ENCODE peak calls at places on chromosomes 2 and 18, in nine cellular contexts. One of them, this sample, is unnamed.

GRCh38 chr2:98607741-98608117 is 583 bp downstream of the COA5 start:
- DNase-seq in hepatocyte: peak; percentile 17
- DNase-seq in PC-3: no peak
- DNase-seq in neural progenitor cell: no peak
- DNase-seq in GM23338: no peak
- DNase-seq in SK-N-SH: no peak
- DNase-seq in MM.1S: no peak
- DNase-seq in HCT116: no peak
- DNase-seq in OCI-LY7: no peak
- DNase-seq in this sample: peak; percentile 57

GRCh38 chr2:78330181-78330580 is 695.3 kb upstream of the REG3G start:
- DNase-seq in hepatocyte: no peak
- DNase-seq in PC-3: no peak
- DNase-seq in neural progenitor cell: no peak
- DNase-seq in GM23338: no peak
- DNase-seq in SK-N-SH: no peak
- DNase-seq in MM.1S: no peak
- DNase-seq in HCT116: no peak
- DNase-seq in OCI-LY7: no peak
- DNase-seq in this sample: no peak

GRCh38 chr18:45637546-45638327 is 22.5 kb downstream of the SLC14A2 start:
- DNase-seq in hepatocyte: no peak
- DNase-seq in PC-3: no peak
- DNase-seq in neural progenitor cell: no peak
- DNase-seq in GM23338: no peak
- DNase-seq in SK-N-SH: no peak
- DNase-seq in MM.1S: no peak
- DNase-seq in HCT116: no peak
- DNase-seq in OCI-LY7: no peak
- DNase-seq in this sample: peak; percentile 54

GRCh38 chr18:24064701-24065100 is 50.1 kb downstream of the TTC39C start:
- DNase-seq in hepatocyte: no peak
- DNase-seq in PC-3: peak; percentile 22
- DNase-seq in neural progenitor cell: no peak
- DNase-seq in GM23338: no peak
- DNase-seq in SK-N-SH: no peak
- DNase-seq in MM.1S: no peak
- DNase-seq in HCT116: no peak
- DNase-seq in OCI-LY7: no peak
- DNase-seq in this sample: no peak

GRCh38 chr2:41400057-41400665 is 647.7 kb upstream of the PKDCC start:
- DNase-seq in hepatocyte: peak; percentile 46
- DNase-seq in PC-3: peak; percentile 51
- DNase-seq in neural progenitor cell: peak; percentile 78
- DNase-seq in GM23338: peak; percentile 80
- DNase-seq in SK-N-SH: peak; percentile 36
- DNase-seq in MM.1S: peak; percentile 18
- DNase-seq in HCT116: no peak
- DNase-seq in OCI-LY7: peak; percentile 20
- DNase-seq in this sample: peak; percentile 30

GRCh38 chr18:5628512-5629255 is 84.9 kb upstream of the EPB41L3 start:
- DNase-seq in hepatocyte: peak; percentile 70
- DNase-seq in PC-3: peak; percentile 8
- DNase-seq in neural progenitor cell: peak; percentile 71
- DNase-seq in GM23338: peak; percentile 63
- DNase-seq in SK-N-SH: peak; percentile 53
- DNase-seq in MM.1S: peak; percentile 29
- DNase-seq in HCT116: no peak
- DNase-seq in OCI-LY7: no peak
- DNase-seq in this sample: peak; percentile 65

GRCh38 chr2:213104089-213104902 is 47.1 kb downstream of the IKZF2 start:
- DNase-seq in hepatocyte: peak; percentile 37
- DNase-seq in PC-3: peak; percentile 48
- DNase-seq in neural progenitor cell: no peak
- DNase-seq in GM23338: no peak
- DNase-seq in SK-N-SH: no peak
- DNase-seq in MM.1S: no peak
- DNase-seq in HCT116: no peak
- DNase-seq in OCI-LY7: no peak
- DNase-seq in this sample: no peak

GRCh38 chr2:32108111-32108510 is 44.8 kb downstream of the SPAST start:
- DNase-seq in hepatocyte: no peak
- DNase-seq in PC-3: no peak
- DNase-seq in neural progenitor cell: no peak
- DNase-seq in GM23338: no peak
- DNase-seq in SK-N-SH: no peak
- DNase-seq in MM.1S: no peak
- DNase-seq in HCT116: no peak
- DNase-seq in OCI-LY7: no peak
- DNase-seq in this sample: no peak

GRCh38 chr2:53632714-53633113 is 134.9 kb upstream of the CHAC2 start:
- DNase-seq in hepatocyte: no peak
- DNase-seq in PC-3: peak; percentile 10
- DNase-seq in neural progenitor cell: no peak
- DNase-seq in GM23338: no peak
- DNase-seq in SK-N-SH: no peak
- DNase-seq in MM.1S: no peak
- DNase-seq in HCT116: no peak
- DNase-seq in OCI-LY7: no peak
- DNase-seq in this sample: peak; percentile 19

GRCh38 chr2:70826696-70827330 is 6.4 kb upstream of the CLEC4F start:
- DNase-seq in hepatocyte: no peak
- DNase-seq in PC-3: no peak
- DNase-seq in neural progenitor cell: no peak
- DNase-seq in GM23338: no peak
- DNase-seq in SK-N-SH: no peak
- DNase-seq in MM.1S: no peak
- DNase-seq in HCT116: no peak
- DNase-seq in OCI-LY7: no peak
- DNase-seq in this sample: no peak

GRCh38 chr2:188324067-188324466 is 32.4 kb downstream of the GULP1 start:
- DNase-seq in hepatocyte: no peak
- DNase-seq in PC-3: peak; percentile 25
- DNase-seq in neural progenitor cell: no peak
- DNase-seq in GM23338: no peak
- DNase-seq in SK-N-SH: no peak
- DNase-seq in MM.1S: no peak
- DNase-seq in HCT116: no peak
- DNase-seq in OCI-LY7: no peak
- DNase-seq in this sample: peak; percentile 9

GRCh38 chr2:39994151-39994550 is 215.1 kb upstream of the THUMPD2 start:
- DNase-seq in hepatocyte: no peak
- DNase-seq in PC-3: peak; percentile 86
- DNase-seq in neural progenitor cell: no peak
- DNase-seq in GM23338: no peak
- DNase-seq in SK-N-SH: no peak
- DNase-seq in MM.1S: no peak
- DNase-seq in HCT116: no peak
- DNase-seq in OCI-LY7: no peak
- DNase-seq in this sample: peak; percentile 93

GRCh38 chr2:130986890-130987493 is 106.3 kb downstream of the FAM168B start:
- DNase-seq in hepatocyte: no peak
- DNase-seq in PC-3: no peak
- DNase-seq in neural progenitor cell: no peak
- DNase-seq in GM23338: no peak
- DNase-seq in SK-N-SH: no peak
- DNase-seq in MM.1S: no peak
- DNase-seq in HCT116: no peak
- DNase-seq in OCI-LY7: no peak
- DNase-seq in this sample: no peak

GRCh38 chr2:8452979-8453903 is 228.6 kb upstream of the ID2 start:
- DNase-seq in hepatocyte: no peak
- DNase-seq in PC-3: no peak
- DNase-seq in neural progenitor cell: no peak
- DNase-seq in GM23338: no peak
- DNase-seq in SK-N-SH: no peak
- DNase-seq in MM.1S: no peak
- DNase-seq in HCT116: no peak
- DNase-seq in OCI-LY7: no peak
- DNase-seq in this sample: peak; percentile 79

GRCh38 chr2:25341753-25342371 is at the start of gene DNMT3A:
- DNase-seq in hepatocyte: peak; percentile 85
- DNase-seq in PC-3: peak; percentile 52
- DNase-seq in neural progenitor cell: peak; percentile 77
- DNase-seq in GM23338: peak; percentile 78
- DNase-seq in SK-N-SH: peak; percentile 94
- DNase-seq in MM.1S: peak; percentile 54
- DNase-seq in HCT116: no peak
- DNase-seq in OCI-LY7: peak; percentile 72
- DNase-seq in this sample: peak; percentile 79

GRCh38 chr2:210003394-210003793 is 956 bp downstream of the RPE start:
- DNase-seq in hepatocyte: no peak
- DNase-seq in PC-3: no peak
- DNase-seq in neural progenitor cell: no peak
- DNase-seq in GM23338: no peak
- DNase-seq in SK-N-SH: no peak
- DNase-seq in MM.1S: no peak
- DNase-seq in HCT116: no peak
- DNase-seq in OCI-LY7: peak; percentile 14
- DNase-seq in this sample: peak; percentile 57

GRCh38 chr18:65859075-65859474 is 108.3 kb downstream of the CDH7 start:
- DNase-seq in hepatocyte: peak; percentile 13
- DNase-seq in PC-3: peak; percentile 10
- DNase-seq in neural progenitor cell: no peak
- DNase-seq in GM23338: no peak
- DNase-seq in SK-N-SH: no peak
- DNase-seq in MM.1S: no peak
- DNase-seq in HCT116: no peak
- DNase-seq in OCI-LY7: no peak
- DNase-seq in this sample: no peak

GRCh38 chr2:127865926-127866325 is 8.0 kb upstream of the POLR2D start:
- DNase-seq in hepatocyte: no peak
- DNase-seq in PC-3: no peak
- DNase-seq in neural progenitor cell: no peak
- DNase-seq in GM23338: no peak
- DNase-seq in SK-N-SH: no peak
- DNase-seq in MM.1S: no peak
- DNase-seq in HCT116: no peak
- DNase-seq in OCI-LY7: no peak
- DNase-seq in this sample: no peak

GRCh38 chr2:148721991-148722777 is 77.6 kb downstream of the EPC2 start:
- DNase-seq in hepatocyte: no peak
- DNase-seq in PC-3: no peak
- DNase-seq in neural progenitor cell: peak; percentile 6
- DNase-seq in GM23338: no peak
- DNase-seq in SK-N-SH: no peak
- DNase-seq in MM.1S: no peak
- DNase-seq in HCT116: no peak
- DNase-seq in OCI-LY7: no peak
- DNase-seq in this sample: no peak

GRCh38 chr2:237160271-237160934 is 74.7 kb downstream of the COPS8 start:
- DNase-seq in hepatocyte: no peak
- DNase-seq in PC-3: no peak
- DNase-seq in neural progenitor cell: no peak
- DNase-seq in GM23338: no peak
- DNase-seq in SK-N-SH: no peak
- DNase-seq in MM.1S: no peak
- DNase-seq in HCT116: no peak
- DNase-seq in OCI-LY7: peak; percentile 62
- DNase-seq in this sample: no peak

GRCh38 chr2:12047761-12048160 is 301.3 kb downstream of the LPIN1 start:
- DNase-seq in hepatocyte: no peak
- DNase-seq in PC-3: no peak
- DNase-seq in neural progenitor cell: no peak
- DNase-seq in GM23338: no peak
- DNase-seq in SK-N-SH: no peak
- DNase-seq in MM.1S: peak; percentile 17
- DNase-seq in HCT116: no peak
- DNase-seq in OCI-LY7: peak; percentile 66
- DNase-seq in this sample: no peak
- H3K27ac ChIP-seq in hepatocyte: no peak overlapping the region
- H3K27ac ChIP-seq in PC-3: no peak overlapping the region
- H3K27ac ChIP-seq in neural progenitor cell: no peak overlapping the region
- H3K27ac ChIP-seq in GM23338: no peak overlapping the region
- H3K27ac ChIP-seq in SK-N-SH: no peak overlapping the region
- H3K27ac ChIP-seq in MM.1S: no peak overlapping the region
- H3K27ac ChIP-seq in HCT116: no peak overlapping the region
- H3K27ac ChIP-seq in OCI-LY7: peak overlapping the region; percentile 90
- H3K27ac ChIP-seq in this sample: no peak overlapping the region

DNA sequence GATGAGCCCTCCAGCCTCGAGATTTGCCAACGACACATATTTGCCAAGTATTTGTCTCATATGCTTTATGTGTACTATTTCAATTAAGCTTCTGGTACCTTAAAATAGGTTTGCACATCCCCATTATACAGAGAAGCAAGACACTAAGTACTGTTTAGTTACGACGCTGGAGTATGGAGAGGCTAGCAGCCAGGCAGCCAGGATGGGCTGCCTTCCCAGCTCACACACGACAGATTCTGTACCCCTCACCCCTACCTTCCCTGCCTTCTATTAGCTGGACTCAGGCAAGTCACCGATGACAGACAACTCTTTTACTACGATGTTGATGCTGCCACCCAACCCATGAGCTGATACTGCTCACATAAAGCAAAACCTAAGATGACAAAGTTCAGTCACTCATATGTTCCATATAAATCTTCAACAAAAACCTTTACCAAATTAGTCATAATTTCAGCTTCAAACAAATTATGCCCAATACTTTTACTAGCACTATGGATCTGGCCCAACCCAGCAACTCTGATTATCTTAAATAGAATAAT is 17.0 kb downstream of the PDIA6 start:
- DNase-seq in hepatocyte: no peak
- DNase-seq in PC-3: no peak
- DNase-seq in neural progenitor cell: no peak
- DNase-seq in GM23338: no peak
- DNase-seq in SK-N-SH: no peak
- DNase-seq in MM.1S: no peak
- DNase-seq in HCT116: no peak
- DNase-seq in OCI-LY7: no peak
- DNase-seq in this sample: no peak
- TF ChIP-seq EZH2phosphoT487 in hepatocyte: no peak
- TF ChIP-seq EZH2phosphoT487 in PC-3: no peak
- TF ChIP-seq EZH2phosphoT487 in neural progenitor cell: no peak
- TF ChIP-seq EZH2phosphoT487 in GM23338: no peak
- TF ChIP-seq EZH2phosphoT487 in SK-N-SH: no peak
- TF ChIP-seq EZH2phosphoT487 in MM.1S: no peak
- TF ChIP-seq EZH2phosphoT487 in HCT116: no peak
- TF ChIP-seq EZH2phosphoT487 in OCI-LY7: no peak
- TF ChIP-seq EZH2phosphoT487 in this sample: no peak

DNA sequence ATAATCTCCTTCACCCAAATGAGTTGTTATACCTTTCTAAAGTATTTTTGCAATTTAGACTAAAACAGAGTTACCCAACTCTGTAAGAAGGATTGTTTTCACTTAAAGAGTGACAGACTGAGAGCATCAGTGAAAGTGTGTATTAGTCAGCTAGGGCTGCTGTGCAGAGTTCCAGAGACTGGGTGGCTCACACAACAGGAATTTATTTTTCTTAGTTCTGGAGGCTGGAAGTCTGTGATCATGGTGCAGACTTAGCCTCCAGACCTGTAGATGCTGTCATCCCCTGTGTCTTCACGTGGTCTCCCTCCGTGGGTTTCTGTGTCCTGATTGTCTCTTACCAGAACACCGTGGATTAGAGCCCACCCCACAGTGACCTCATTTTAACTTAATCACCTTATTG is 40.0 kb downstream of the BCL2L11 start:
- DNase-seq in hepatocyte: peak; percentile 36
- DNase-seq in PC-3: peak; percentile 55
- DNase-seq in neural progenitor cell: no peak
- DNase-seq in GM23338: no peak
- DNase-seq in SK-N-SH: no peak
- DNase-seq in MM.1S: no peak
- DNase-seq in HCT116: no peak
- DNase-seq in OCI-LY7: no peak
- DNase-seq in this sample: peak; percentile 94
- H3K36me3 ChIP-seq in hepatocyte: no peaks in the 10 kb centered on the region
- H3K36me3 ChIP-seq in PC-3: peaks cover 32% of the 10 kb centered on the region
- H3K36me3 ChIP-seq in neural progenitor cell: peaks cover 6% of the 10 kb centered on the region
- H3K36me3 ChIP-seq in GM23338: peaks cover 11% of the 10 kb centered on the region
- H3K36me3 ChIP-seq in SK-N-SH: no peaks in the 10 kb centered on the region
- H3K36me3 ChIP-seq in MM.1S: peaks cover 28% of the 10 kb centered on the region
- H3K36me3 ChIP-seq in HCT116: peaks cover 9% of the 10 kb centered on the region
- H3K36me3 ChIP-seq in OCI-LY7: peaks cover 91% of the 10 kb centered on the region
- H3K36me3 ChIP-seq in this sample: no peaks in the 10 kb centered on the region

GRCh38 chr2:171778515-171778914 is 91.2 kb downstream of the DYNC1I2 start:
- DNase-seq in hepatocyte: no peak
- DNase-seq in PC-3: no peak
- DNase-seq in neural progenitor cell: no peak
- DNase-seq in GM23338: no peak
- DNase-seq in SK-N-SH: no peak
- DNase-seq in MM.1S: no peak
- DNase-seq in HCT116: no peak
- DNase-seq in OCI-LY7: no peak
- DNase-seq in this sample: no peak
- H3K27ac ChIP-seq in hepatocyte: no peak overlapping the region
- H3K27ac ChIP-seq in PC-3: no peak overlapping the region
- H3K27ac ChIP-seq in neural progenitor cell: no peak overlapping the region
- H3K27ac ChIP-seq in GM23338: no peak overlapping the region
- H3K27ac ChIP-seq in SK-N-SH: no peak overlapping the region
- H3K27ac ChIP-seq in MM.1S: no peak overlapping the region
- H3K27ac ChIP-seq in HCT116: no peak overlapping the region
- H3K27ac ChIP-seq in OCI-LY7: no peak overlapping the region
- H3K27ac ChIP-seq in this sample: no peak overlapping the region

This sample was measured in GM23248.